ENCODE peak calls at places on chromosomes 16 and 17, in four cellular contexts. One of them, this sample, is unnamed.

GRCh38 chr17:55743103-55743679 is 7.7 kb upstream of the PCTP start:
- DNase-seq in HEK293T: no peak
- DNase-seq in esophagus squamous epithelium: no peak
- DNase-seq in SJCRH30: no peak
- DNase-seq in this sample: no peak

GRCh38 chr17:7021993-7022778 is 664 bp upstream of the BCL6B start:
- DNase-seq in SJCRH30: peak
- DNase-seq in HEK293T: peak
- DNase-seq in esophagus squamous epithelium: no peak
- DNase-seq in this sample: no peak

GRCh38 chr16:54284319-54284930 is 2.2 kb downstream of the IRX3 start:
- DNase-seq in HEK293T: no peak
- DNase-seq in esophagus squamous epithelium: no peak
- DNase-seq in SJCRH30: no peak
- DNase-seq in this sample: no peak

GRCh38 chr16:3023415-3023668 is 400 bp downstream of the HCFC1R1 start:
- DNase-seq in SJCRH30: no peak
- DNase-seq in HEK293T: no peak
- DNase-seq in esophagus squamous epithelium: no peak
- DNase-seq in this sample: no peak

GRCh38 chr16:10529895-10530669 is 50.3 kb downstream of the EMP2 start:
- DNase-seq in esophagus squamous epithelium: no peak
- DNase-seq in HEK293T: no peak
- DNase-seq in SJCRH30: no peak
- DNase-seq in this sample: no peak

GRCh38 chr16:73172621-73173312 is 124.8 kb upstream of the ZFHX3 start:
- DNase-seq in SJCRH30: peak
- DNase-seq in HEK293T: peak
- DNase-seq in esophagus squamous epithelium: no peak
- DNase-seq in this sample: no peak

GRCh38 chr17:80743181-80743771 is 198.6 kb downstream of the RPTOR start:
- DNase-seq in HEK293T: no peak
- DNase-seq in SJCRH30: no peak
- DNase-seq in esophagus squamous epithelium: no peak
- DNase-seq in this sample: no peak

GRCh38 chr17:3989156-3989886 is 25.1 kb upstream of the ATP2A3 start:
- DNase-seq in esophagus squamous epithelium: no peak
- DNase-seq in SJCRH30: no peak
- DNase-seq in HEK293T: no peak
- DNase-seq in this sample: no peak

GRCh38 chr16:782263-782662 is 5.9 kb downstream of the RPUSD1 start:
- DNase-seq in HEK293T: no peak
- DNase-seq in esophagus squamous epithelium: no peak
- DNase-seq in SJCRH30: peak
- DNase-seq in this sample: no peak

GRCh38 chr17:44820631-44821196 is 9.4 kb downstream of the GJC1 start:
- DNase-seq in SJCRH30: no peak
- DNase-seq in HEK293T: peak
- DNase-seq in esophagus squamous epithelium: no peak
- DNase-seq in this sample: no peak

GRCh38 chr17:82058230-82058854 is 6.6 kb downstream of the GPS1 start:
- DNase-seq in SJCRH30: no peak
- DNase-seq in HEK293T: no peak
- DNase-seq in esophagus squamous epithelium: no peak
- DNase-seq in this sample: no peak

GRCh38 chr17:62757518-62757951 is 50.6 kb downstream of the MARCHF10 start:
- DNase-seq in SJCRH30: no peak
- DNase-seq in HEK293T: no peak
- DNase-seq in esophagus squamous epithelium: no peak
- DNase-seq in this sample: no peak

GRCh38 chr16:15749371-15749770 is 99.3 kb downstream of the NDE1 start:
- DNase-seq in SJCRH30: no peak
- DNase-seq in HEK293T: no peak
- DNase-seq in esophagus squamous epithelium: no peak
- DNase-seq in this sample: no peak

GRCh38 chr16:15954814-15955151 is 5.4 kb downstream of the ABCC1 start:
- DNase-seq in HEK293T: no peak
- DNase-seq in esophagus squamous epithelium: no peak
- DNase-seq in SJCRH30: no peak
- DNase-seq in this sample: no peak

GRCh38 chr16:89764711-89765201 is 43.4 kb downstream of the ZNF276 start:
- DNase-seq in HEK293T: no peak
- DNase-seq in esophagus squamous epithelium: peak
- DNase-seq in SJCRH30: no peak
- DNase-seq in this sample: no peak

GRCh38 chr16:28292731-28293588 is 635 bp downstream of the SBK1 start:
- DNase-seq in SJCRH30: no peak
- DNase-seq in esophagus squamous epithelium: no peak
- DNase-seq in HEK293T: peak
- DNase-seq in this sample: no peak

GRCh38 chr16:67857547-67858233 is 10.2 kb upstream of the CENPT start:
- DNase-seq in esophagus squamous epithelium: no peak
- DNase-seq in SJCRH30: no peak
- DNase-seq in HEK293T: no peak
- DNase-seq in this sample: no peak

GRCh38 chr16:76879420-76879819 is 311.6 kb upstream of the MON1B start:
- DNase-seq in SJCRH30: no peak
- DNase-seq in HEK293T: no peak
- DNase-seq in esophagus squamous epithelium: no peak
- DNase-seq in this sample: no peak

This sample was measured in cortex of kidney.